ENCODE peak calls at places on chromosomes 4 and X, in ten cellular contexts. U is GM23248, A is SK-N-SH, T is OCI-LY7, C is heart right ventricle, F is AG04450, P is tibial artery, H is H9, O is uterus, I is neural progenitor cell. N is an unnamed sample.
A peak's percentile ranks its signal among the peaks of the same experiment; 100 is the strongest.

GRCh38 chr4:129140521-129140920 is 44.6 kb downstream of the C4orf33 start:
- DNase-seq in T (no peak), A (no peak), O (no peak), H (no peak), P (no peak), U (no peak), F (no peak), C (no peak), I (no peak), N (no peak)

GRCh38 chr4:98055800-98056501 is 87.3 kb downstream of the STPG2 start:
- DNase-seq in P (no peak), F (no peak), C (no peak), O (no peak), I (no peak), T (no peak), A (no peak), H (peak; percentile 44), U (no peak), N (no peak)

GRCh38 chr4:38889143-38889542 is 21.5 kb downstream of the FAM114A1 start:
- DNase-seq in H (no peak), C (no peak), A (no peak), F (no peak), T (no peak), O (no peak), U (peak; percentile 88), I (no peak), P (no peak), N (no peak)

GRCh38 chr4:147768113-147768512 is 36.2 kb downstream of the ARHGAP10 start:
- DNase-seq in H (no peak), A (no peak), F (no peak), T (no peak), P (no peak), O (no peak), I (no peak), C (no peak), U (peak; percentile 81), N (no peak)

GRCh38 chr4:8100696-8101095 is 57.9 kb downstream of the ABLIM2 start:
- DNase-seq in H (no peak), O (no peak), I (no peak), P (no peak), F (no peak), A (no peak), T (no peak), C (no peak), U (peak; percentile 26), N (no peak)

GRCh38 chr4:159368320-159368719 is 265.4 kb downstream of the RAPGEF2 start:
- DNase-seq in U (peak; percentile 40), P (no peak), F (no peak), I (no peak), T (no peak), A (no peak), O (no peak), C (no peak), H (no peak), N (no peak)

GRCh38 chr4:123481034-123481433 is 84.4 kb downstream of the SPRY1 start:
- DNase-seq in U (peak; percentile 85), O (no peak), F (peak; percentile 66), T (no peak), A (no peak), I (no peak), H (no peak), C (no peak), P (no peak), N (no peak)

GRCh38 chr4:165299399-165300060 is 27.9 kb upstream of the MSMO1 start:
- DNase-seq in P (no peak), A (no peak), H (no peak), O (no peak), I (no peak), F (no peak), T (no peak), C (no peak), U (no peak), N (no peak)

GRCh38 chrX:30781711-30782444 is 107.2 kb downstream of the TAB3 start:
- DNase-seq in H (no peak), T (no peak), I (no peak), F (no peak), C (no peak), U (no peak), P (no peak), A (no peak), O (no peak), N (no peak)

GRCh38 chr4:1250527-1250812 is 1.5 kb upstream of the CTBP1 start:
- DNase-seq in A (peak; percentile 8), C (no peak), U (no peak), T (no peak), O (no peak), H (no peak), I (no peak), P (no peak), F (no peak), N (no peak)

GRCh38 chr4:39286263-39286662 is 79.9 kb downstream of the RFC1 start:
- DNase-seq in A (no peak), P (no peak), F (no peak), C (no peak), T (no peak), O (no peak), I (no peak), U (no peak), H (no peak), N (no peak)

GRCh38 chr4:37453361-37454262 is 209.1 kb downstream of the NWD2 start:
- DNase-seq in H (peak; percentile 79), A (peak; percentile 74), O (peak; percentile 36), C (peak; percentile 10), P (peak; percentile 30), I (peak; percentile 81), F (no peak), T (no peak), U (peak; percentile 58), N (peak; percentile 60)

GRCh38 chr4:27084685-27085356 is 224.2 kb downstream of the STIM2 start:
- DNase-seq in C (no peak), P (no peak), H (peak; percentile 74), F (no peak), I (peak; percentile 81), O (peak; percentile 18), U (peak; percentile 26), T (no peak), A (peak; percentile 52), N (no peak)

GRCh38 chr4:185068837-185069236 is 50.5 kb downstream of the HELT start:
- DNase-seq in U (no peak), A (no peak), I (peak; percentile 18), H (peak; percentile 62), C (no peak), P (no peak), O (no peak), T (no peak), F (no peak), N (no peak)

GRCh38 chr4:47774078-47774477 is 63.8 kb downstream of the CORIN start:
- DNase-seq in F (no peak), O (no peak), C (no peak), A (no peak), H (peak; percentile 38), U (no peak), T (no peak), P (no peak), I (peak; percentile 4), N (no peak)

GRCh38 chrX:71640002-71640401 is 21.7 kb upstream of the CXCR3 start:
- DNase-seq in U (no peak), T (no peak), C (no peak), P (no peak), F (no peak), A (no peak), H (no peak), I (no peak), O (no peak), N (no peak)

GRCh38 chr4:113437124-113437523 is 324.4 kb downstream of the CAMK2D start:
- DNase-seq in T (no peak), I (no peak), C (no peak), F (no peak), H (no peak), U (no peak), O (no peak), P (no peak), A (no peak), N (no peak)

GRCh38 chrX:9062621-9063020 is 28.7 kb upstream of the FAM9B start:
- DNase-seq in T (no peak), P (no peak), A (no peak), H (no peak), I (no peak), C (no peak), F (no peak), U (no peak), O (no peak), N (no peak)

GRCh38 chrX:9064694-9065093 is 30.8 kb upstream of the FAM9B start:
- DNase-seq in F (no peak), A (no peak), O (no peak), H (no peak), C (no peak), U (no peak), T (no peak), I (no peak), P (no peak), N (no peak)
- H3K9me3 ChIP-seq in F (no peaks in the 10 kb centered on the region), A (no peaks in the 10 kb centered on the region), O (no peaks in the 10 kb centered on the region), H (no peaks in the 10 kb centered on the region), C (no peaks in the 10 kb centered on the region), U (no peaks in the 10 kb centered on the region), T (no peaks in the 10 kb centered on the region), I (no peaks in the 10 kb centered on the region), P (no peaks in the 10 kb centered on the region), N (no peaks in the 10 kb centered on the region)

DNA sequence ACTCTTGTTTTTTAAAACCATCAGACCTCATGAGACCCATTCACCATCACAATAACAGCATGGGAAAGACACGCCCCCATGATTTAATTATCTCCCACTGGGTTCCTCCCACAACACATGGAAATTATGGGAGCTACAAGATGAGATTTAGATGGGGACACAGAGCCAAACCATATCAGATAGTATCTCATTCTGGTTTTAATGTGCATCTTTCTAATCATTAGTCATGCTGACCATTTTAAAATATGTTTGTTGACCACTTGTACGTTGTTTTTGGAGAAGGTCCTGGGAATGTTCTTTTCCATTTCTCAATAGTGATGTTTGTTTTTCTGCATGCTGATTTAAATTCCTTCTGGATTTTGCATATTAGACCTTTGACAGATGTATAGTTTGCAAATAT is 119.0 kb downstream of the RTL3 start:
- DNase-seq in U (no peak), P (no peak), A (no peak), H (no peak), F (no peak), O (no peak), C (no peak), I (no peak), T (no peak), N (no peak)
- H3K9me3 ChIP-seq in U (no peaks in the 10 kb centered on the region), P (no peaks in the 10 kb centered on the region), A (peaks cover 4% of the 10 kb centered on the region), H (peaks cover 10% of the 10 kb centered on the region), F (no peaks in the 10 kb centered on the region), O (no peaks in the 10 kb centered on the region), C (no peaks in the 10 kb centered on the region), I (peaks cover 14% of the 10 kb centered on the region), T (no peaks in the 10 kb centered on the region), N (peaks cover 14% of the 10 kb centered on the region)

GRCh38 chrX:145506225-145506624 is 258.9 kb downstream of the SPANXN1 start:
- DNase-seq in C (no peak), P (no peak), O (no peak), F (no peak), I (no peak), U (no peak), T (no peak), H (no peak), A (no peak), N (no peak)

GRCh38 chrX:145502670-145503069 is 255.4 kb downstream of the SPANXN1 start:
- DNase-seq in I (no peak), C (no peak), T (no peak), U (no peak), F (no peak), A (no peak), H (no peak), O (no peak), P (no peak), N (no peak)
- H3K9me3 ChIP-seq in I (no peaks in the 10 kb centered on the region), C (no peaks in the 10 kb centered on the region), T (no peaks in the 10 kb centered on the region), U (no peaks in the 10 kb centered on the region), F (no peaks in the 10 kb centered on the region), A (no peaks in the 10 kb centered on the region), H (peaks cover 70% of the 10 kb centered on the region), O (no peaks in the 10 kb centered on the region), P (no peaks in the 10 kb centered on the region), N (no peaks in the 10 kb centered on the region)

GRCh38 chr4:147233-147632 is 22.9 kb downstream of the ZNF718 start:
- DNase-seq in U (no peak), O (no peak), T (no peak), H (no peak), F (no peak), I (no peak), P (no peak), C (no peak), A (no peak), N (no peak)
- H3K9me3 ChIP-seq in U (peaks cover 21% of the 10 kb centered on the region), O (peaks cover 48% of the 10 kb centered on the region), T (peaks cover 72% of the 10 kb centered on the region), H (peaks cover 21% of the 10 kb centered on the region), F (peaks cover 41% of the 10 kb centered on the region), I (peaks cover 63% of the 10 kb centered on the region), P (peaks cover 7% of the 10 kb centered on the region), C (peaks cover 12% of the 10 kb centered on the region), A (peaks cover 16% of the 10 kb centered on the region), N (peaks cover 83% of the 10 kb centered on the region)